ENCODE peak calls at places on chromosomes 7 and 10, in ten cellular contexts. W is tibial artery, Y is hepatocyte, U is heart left ventricle, T is stomach, D is fibroblast of lung, Q is Panc1, J is uterus, I is prostate gland, P is H1. Z is an unnamed sample. For H3K4me1, the result is how much of the 10 kb centered on the place peaks cover.

GRCh38 chr7:150869467-150869866 is 17.1 kb downstream of the AOC1 start:
- DNase-seq in W (no peak), Y (no peak), U (no peak), T (no peak), D (no peak), Q (no peak), J (no peak), I (no peak), P (no peak), Z (no peak)

GRCh38 chr10:4865945-4866661 is 40.1 kb downstream of the AKR1E2 start:
- DNase-seq in W (no peak), Y (no peak), U (no peak), T (no peak), D (no peak), Q (no peak), J (no peak), I (no peak), P (no peak), Z (peak)

GRCh38 chr7:36794689-36795088 is 70.4 kb upstream of the AOAH start:
- DNase-seq in W (no peak), Y (no peak), U (no peak), T (no peak), D (no peak), Q (no peak), J (no peak), I (no peak), P (no peak), Z (peak)

GRCh38 chr10:96720422-96721206 is at the start of gene PIK3AP1:
- DNase-seq in W (peak), Y (peak), U (peak), T (peak), D (no peak), Q (no peak), J (peak), I (no peak), P (peak), Z (no peak)

GRCh38 chr10:32956365-32957197 is 1.4 kb downstream of the ITGB1 start:
- DNase-seq in W (no peak), Y (no peak), U (no peak), T (no peak), D (no peak), Q (no peak), J (no peak), I (no peak), P (no peak), Z (no peak)

GRCh38 chr7:50264908-50265307 is 39.6 kb upstream of the IKZF1 start:
- DNase-seq in W (no peak), Y (no peak), U (no peak), T (no peak), D (no peak), Q (no peak), J (no peak), I (no peak), P (no peak), Z (peak)

GRCh38 chr7:67875558-67875957 is 878.9 kb downstream of the TYW1 start:
- DNase-seq in W (no peak), Y (no peak), U (no peak), T (no peak), D (no peak), Q (no peak), J (no peak), I (no peak), P (no peak), Z (no peak)

GRCh38 chr7:67359900-67360299 is 363.3 kb downstream of the TYW1 start:
- DNase-seq in W (no peak), Y (no peak), U (peak), T (no peak), D (no peak), Q (no peak), J (no peak), I (no peak), P (no peak), Z (no peak)

GRCh38 chr10:5285186-5285585 is 79.6 kb upstream of the UCN3 start:
- DNase-seq in W (no peak), Y (no peak), U (no peak), T (no peak), D (no peak), Q (no peak), J (no peak), I (no peak), P (no peak), Z (no peak)

GRCh38 chr10:62021116-62021515 is 119.6 kb downstream of the ARID5B start:
- DNase-seq in W (no peak), Y (no peak), U (no peak), T (no peak), D (no peak), Q (no peak), J (no peak), I (no peak), P (no peak), Z (no peak)

GRCh38 chr7:80403686-80404241 is 108.1 kb downstream of the GNAT3 start:
- DNase-seq in W (no peak), Y (no peak), U (no peak), T (no peak), D (peak), Q (no peak), J (no peak), I (no peak), P (no peak), Z (no peak)

GRCh38 chr10:49359349-49360231 is 36.3 kb downstream of the DRGX start:
- DNase-seq in W (no peak), Y (no peak), U (peak), T (no peak), D (no peak), Q (no peak), J (no peak), I (no peak), P (no peak), Z (no peak)

GRCh38 chr7:30519122-30519521 is 14.5 kb upstream of the GGCT start:
- DNase-seq in W (no peak), Y (no peak), U (no peak), T (no peak), D (no peak), Q (no peak), J (no peak), I (peak), P (no peak), Z (no peak)

GRCh38 chr10:63042256-63042655 is 90.9 kb upstream of the NRBF2 start:
- DNase-seq in W (no peak), Y (no peak), U (no peak), T (no peak), D (peak), Q (no peak), J (no peak), I (no peak), P (no peak), Z (no peak)

GRCh38 chr7:157037028-157037427 is 26.6 kb upstream of the MNX1 start:
- DNase-seq in W (no peak), Y (no peak), U (no peak), T (no peak), D (no peak), Q (no peak), J (no peak), I (no peak), P (no peak), Z (no peak)

GRCh38 chr7:13882051-13882450 is 107.4 kb downstream of the ETV1 start:
- DNase-seq in W (no peak), Y (no peak), U (no peak), T (no peak), D (no peak), Q (no peak), J (no peak), I (no peak), P (no peak), Z (no peak)

GRCh38 chr7:106346678-106347217 is 62.0 kb upstream of the NAMPT start:
- DNase-seq in W (no peak), Y (no peak), U (no peak), T (no peak), D (peak), Q (peak), J (no peak), I (no peak), P (no peak), Z (peak)

GRCh38 chr10:95242581-95243317 is 48.1 kb downstream of the PDLIM1 start:
- DNase-seq in W (no peak), Y (peak), U (no peak), T (peak), D (peak), Q (no peak), J (no peak), I (no peak), P (no peak), Z (no peak)

GRCh38 chr7:39754326-39755120 is 131.2 kb downstream of the RALA start:
- DNase-seq in W (no peak), Y (peak), U (no peak), T (no peak), D (peak), Q (no peak), J (peak), I (no peak), P (no peak), Z (peak)

GRCh38 chr10:27285093-27285492 is 44.5 kb upstream of the ACBD5 start:
- DNase-seq in W (no peak), Y (peak), U (peak), T (no peak), D (no peak), Q (no peak), J (no peak), I (no peak), P (no peak), Z (no peak)

GRCh38 chr7:28038175-28038855 is 142.3 kb downstream of the JAZF1 start:
- DNase-seq in W (no peak), Y (no peak), U (no peak), T (no peak), D (no peak), Q (no peak), J (no peak), I (no peak), P (no peak), Z (no peak)

GRCh38 chr7:28032738-28033380 is 147.7 kb downstream of the JAZF1 start:
- DNase-seq in W (no peak), Y (no peak), U (no peak), T (no peak), D (no peak), Q (no peak), J (no peak), I (no peak), P (no peak), Z (no peak)

GRCh38 chr7:28033386-28033785 is 147.2 kb downstream of the JAZF1 start:
- DNase-seq in W (no peak), Y (no peak), U (no peak), T (no peak), D (no peak), Q (no peak), J (no peak), I (no peak), P (no peak), Z (no peak)

GRCh38 chr7:28037220-28038010 is 143.2 kb downstream of the JAZF1 start:
- DNase-seq in W (no peak), Y (peak), U (no peak), T (no peak), D (peak), Q (peak), J (no peak), I (no peak), P (no peak), Z (peak)

GRCh38 chr7:28036748-28037147 is 143.8 kb downstream of the JAZF1 start:
- DNase-seq in W (no peak), Y (no peak), U (no peak), T (no peak), D (peak), Q (no peak), J (no peak), I (peak), P (no peak), Z (no peak)
- H3K4me1 ChIP-seq in W (under half), Y (under half), U (under half), T (under half), D (under half), Q (half or more), J (under half), I (under half), P (under half), Z (under half)

GRCh38 chr7:22114440-22114981 is 168.8 kb upstream of the CDCA7L start:
- DNase-seq in W (no peak), Y (no peak), U (peak), T (no peak), D (no peak), Q (no peak), J (no peak), I (no peak), P (no peak), Z (no peak)

GRCh38 chr7:22113041-22113440 is 167.3 kb upstream of the CDCA7L start:
- DNase-seq in W (no peak), Y (no peak), U (no peak), T (no peak), D (no peak), Q (no peak), J (no peak), I (no peak), P (no peak), Z (no peak)

GRCh38 chr7:22116451-22117027 is 170.8 kb upstream of the CDCA7L start:
- DNase-seq in W (no peak), Y (no peak), U (no peak), T (no peak), D (peak), Q (no peak), J (no peak), I (no peak), P (no peak), Z (no peak)

GRCh38 chr7:22120391-22121053 is 174.8 kb upstream of the CDCA7L start:
- DNase-seq in W (no peak), Y (no peak), U (no peak), T (no peak), D (no peak), Q (no peak), J (no peak), I (no peak), P (no peak), Z (no peak)

GRCh38 chr7:22117222-22117621 is 171.5 kb upstream of the CDCA7L start:
- DNase-seq in W (no peak), Y (no peak), U (no peak), T (no peak), D (peak), Q (no peak), J (no peak), I (no peak), P (no peak), Z (no peak)
- TF ChIP-seq CTCF in W (no peak), Y (no peak), U (no peak), T (no peak), D (no peak), Q (no peak), J (no peak), I (no peak), P (no peak), Z (no peak)

DNA sequence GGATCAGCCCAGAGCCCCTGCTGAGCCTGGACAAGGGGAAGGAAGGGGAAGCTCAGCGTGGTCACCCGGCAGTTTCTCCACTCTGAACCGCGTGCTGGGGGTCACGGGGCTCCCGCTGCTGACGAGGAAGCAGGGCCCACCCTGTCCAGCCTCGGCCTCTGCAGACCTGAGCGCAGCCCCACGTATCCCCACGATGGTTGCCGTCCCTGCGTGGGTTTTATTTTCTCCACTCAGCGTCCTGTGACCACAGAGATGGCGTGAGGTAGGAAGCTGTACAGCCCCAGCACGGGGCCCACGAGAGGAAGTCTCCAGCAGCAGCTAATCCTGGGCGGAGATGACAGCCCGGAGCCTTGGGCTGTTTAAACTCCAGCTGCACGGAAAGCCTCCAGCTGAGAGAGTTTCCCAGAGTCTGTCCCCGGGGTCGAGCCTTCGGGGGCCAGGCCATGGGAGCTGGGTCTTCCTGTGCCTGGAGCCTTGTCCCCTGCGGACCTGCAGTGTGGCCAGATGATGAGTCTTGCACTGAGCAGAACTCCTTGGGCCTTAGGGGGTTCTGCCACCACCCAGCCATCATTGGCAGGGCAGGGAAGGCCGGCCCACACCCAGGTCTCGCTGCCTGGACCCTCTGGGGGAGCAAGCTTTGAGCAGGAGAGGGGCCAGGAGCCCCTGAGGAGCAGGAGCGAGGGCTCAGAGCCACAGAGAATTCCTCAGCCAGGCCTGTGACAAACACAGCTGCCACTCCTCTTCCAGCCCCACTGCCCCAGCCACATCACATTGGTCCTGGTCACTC is 72.8 kb upstream of the FAM20C start:
- DNase-seq in W (peak), Y (peak), U (peak), T (no peak), D (no peak), Q (no peak), J (no peak), I (no peak), P (no peak), Z (no peak)
- H3K27ac ChIP-seq in W (no peak), Y (peak), U (peak), T (peak), D (no peak), Q (no peak), J (peak), I (peak), P (no peak), Z (no peak)

GRCh38 chr7:144109283-144109682 is at the start of gene OR2A2:
- DNase-seq in W (no peak), Y (no peak), U (no peak), T (no peak), D (no peak), Q (no peak), J (no peak), I (no peak), P (no peak), Z (no peak)

DNA sequence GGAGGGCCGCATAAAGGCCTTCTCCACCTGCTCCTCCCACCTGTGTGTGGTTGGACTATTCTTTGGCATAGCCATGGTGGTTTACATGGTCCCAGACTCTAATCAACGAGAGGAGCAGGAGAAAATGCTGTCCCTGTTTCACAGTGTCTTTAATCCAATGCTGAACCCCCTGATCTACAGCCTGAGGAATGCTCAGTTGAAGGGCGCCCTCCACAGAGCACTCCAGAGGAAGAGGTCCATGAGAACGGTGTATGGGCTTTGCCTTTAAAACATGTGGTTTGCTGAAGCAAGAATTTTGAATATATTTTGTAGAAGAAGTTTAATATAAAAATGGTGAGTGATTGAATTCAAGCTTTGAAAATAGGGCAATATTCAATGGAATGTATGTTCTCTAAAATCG is 889 bp downstream of the OR2A2 start:
- DNase-seq in W (no peak), Y (no peak), U (no peak), T (no peak), D (no peak), Q (no peak), J (no peak), I (no peak), P (no peak), Z (no peak)
- H3K4me1 ChIP-seq in W (under half), Y (under half), U (under half), T (under half), D (under half), Q (under half), J (under half), I (under half), P (under half), Z (under half)

GRCh38 chr7:88758355-88759215 is 915 bp upstream of the ZNF804B start:
- DNase-seq in W (no peak), Y (peak), U (peak), T (no peak), D (peak), Q (no peak), J (no peak), I (peak), P (peak), Z (peak)

GRCh38 chr7:88757371-88757770 is 2.1 kb upstream of the ZNF804B start:
- DNase-seq in W (no peak), Y (no peak), U (no peak), T (no peak), D (no peak), Q (no peak), J (no peak), I (no peak), P (no peak), Z (no peak)

GRCh38 chr7:88759956-88760515 is 536 bp downstream of the ZNF804B start:
- DNase-seq in W (no peak), Y (no peak), U (no peak), T (no peak), D (no peak), Q (no peak), J (no peak), I (no peak), P (no peak), Z (peak)

GRCh38 chr7:88759216-88759955 is at the start of gene ZNF804B:
- DNase-seq in W (no peak), Y (peak), U (no peak), T (no peak), D (no peak), Q (no peak), J (no peak), I (peak), P (peak), Z (no peak)

GRCh38 chr7:88761779-88762178 is 2.3 kb downstream of the ZNF804B start:
- DNase-seq in W (no peak), Y (no peak), U (no peak), T (no peak), D (no peak), Q (no peak), J (no peak), I (no peak), P (no peak), Z (no peak)
- TF ChIP-seq CTCF in W (no peak), Y (no peak), U (no peak), T (no peak), D (no peak), Q (no peak), J (no peak), I (no peak), P (peak), Z (no peak)

Z was measured in foreskin keratinocyte.